ENCODE peak calls at places on chromosomes 11 and 22, in ten cellular contexts. A, R, E, T, B, S, Q, Z, L and Y are unnamed samples. For H3K4me1, the result is how much of the 10 kb centered on the place peaks cover.

GRCh38 chr11:14290422-14290821 is 68.6 kb downstream of the RRAS2 start:
- DNase-seq in A (no peak), R (no peak), E (no peak), T (no peak), B (no peak), S (no peak), Q (no peak), Z (no peak), L (peak), Y (no peak)

GRCh38 chr22:38074181-38075104 is 9.5 kb downstream of the SLC16A8 start:
- DNase-seq in A (no peak), R (peak), E (no peak), T (no peak), B (no peak), S (no peak), Q (peak), Z (no peak), L (peak), Y (no peak)

GRCh38 chr11:9568854-9569587 is 4.4 kb upstream of the WEE1 start:
- DNase-seq in A (peak), R (peak), E (peak), T (peak), B (peak), S (peak), Q (peak), Z (peak), L (peak), Y (peak)

GRCh38 chr11:98772799-98773198 is 247.9 kb upstream of the CNTN5 start:
- DNase-seq in A (no peak), R (no peak), E (no peak), T (no peak), B (no peak), S (no peak), Q (no peak), Z (no peak), L (no peak), Y (no peak)

GRCh38 chr22:25998118-25998775 is 171.0 kb upstream of the SEZ6L start:
- DNase-seq in A (no peak), R (no peak), E (no peak), T (no peak), B (no peak), S (no peak), Q (no peak), Z (no peak), L (no peak), Y (no peak)

GRCh38 chr11:45803981-45804805 is 756 bp upstream of the SLC35C1 start:
- DNase-seq in A (peak), R (peak), E (peak), T (peak), B (peak), S (peak), Q (peak), Z (peak), L (peak), Y (peak)

GRCh38 chr11:125192194-125192593 is 27.6 kb downstream of the PKNOX2 start:
- DNase-seq in A (peak), R (no peak), E (no peak), T (no peak), B (no peak), S (no peak), Q (no peak), Z (no peak), L (peak), Y (no peak)

GRCh38 chr11:134207538-134208239 is 16.1 kb downstream of the NCAPD3 start:
- DNase-seq in A (no peak), R (peak), E (peak), T (no peak), B (no peak), S (no peak), Q (peak), Z (peak), L (peak), Y (peak)

GRCh38 chr22:46145361-46145851 is 4.9 kb upstream of the PPARA start:
- DNase-seq in A (no peak), R (no peak), E (no peak), T (no peak), B (peak), S (peak), Q (no peak), Z (no peak), L (no peak), Y (no peak)

GRCh38 chr11:59849129-59849528 is 3.8 kb upstream of the CBLIF start:
- DNase-seq in A (no peak), R (peak), E (no peak), T (no peak), B (no peak), S (no peak), Q (no peak), Z (no peak), L (no peak), Y (no peak)

GRCh38 chr11:110526323-110526722 is 96.6 kb downstream of the FDX1 start:
- DNase-seq in A (no peak), R (no peak), E (no peak), T (no peak), B (no peak), S (no peak), Q (no peak), Z (no peak), L (no peak), Y (no peak)

GRCh38 chr11:115552151-115552550 is 47.9 kb upstream of the CADM1 start:
- DNase-seq in A (no peak), R (no peak), E (no peak), T (no peak), B (no peak), S (no peak), Q (no peak), Z (no peak), L (no peak), Y (no peak)

GRCh38 chr11:77411238-77411637 is 62.7 kb downstream of the PAK1 start:
- DNase-seq in A (peak), R (peak), E (peak), T (peak), B (peak), S (peak), Q (no peak), Z (no peak), L (peak), Y (no peak)

GRCh38 chr22:24772493-24773220 is 1.9 kb downstream of the PIWIL3 start:
- DNase-seq in A (peak), R (peak), E (no peak), T (peak), B (no peak), S (no peak), Q (peak), Z (peak), L (peak), Y (peak)

GRCh38 chr11:12123177-12123576 is 12.8 kb downstream of the MICAL2 start:
- DNase-seq in A (peak), R (peak), E (no peak), T (no peak), B (no peak), S (no peak), Q (no peak), Z (no peak), L (no peak), Y (no peak)

GRCh38 chr11:66317766-66318575 is 1.1 kb upstream of the CD248 start:
- DNase-seq in A (no peak), R (peak), E (peak), T (no peak), B (peak), S (peak), Q (peak), Z (peak), L (peak), Y (no peak)

GRCh38 chr11:10091314-10092045 is 202.5 kb downstream of the SBF2 start:
- DNase-seq in A (peak), R (no peak), E (no peak), T (no peak), B (no peak), S (no peak), Q (no peak), Z (no peak), L (no peak), Y (peak)

GRCh38 chr22:49962751-49963646 is 2.4 kb downstream of the PIM3 start:
- DNase-seq in A (no peak), R (no peak), E (peak), T (no peak), B (peak), S (peak), Q (peak), Z (no peak), L (no peak), Y (no peak)

GRCh38 chr11:64916040-64916847 is 765 bp downstream of the ATG2A start:
- DNase-seq in A (peak), R (peak), E (no peak), T (peak), B (peak), S (peak), Q (peak), Z (peak), L (peak), Y (peak)

GRCh38 chr11:2694995-2695939 is 4.5 kb downstream of the KCNQ1OT1 start:
- DNase-seq in A (no peak), R (no peak), E (no peak), T (no peak), B (peak), S (peak), Q (peak), Z (no peak), L (no peak), Y (no peak)

GRCh38 chr11:79092791-79093313 is 348.0 kb downstream of the TENM4 start:
- DNase-seq in A (peak), R (peak), E (peak), T (no peak), B (peak), S (peak), Q (no peak), Z (no peak), L (no peak), Y (peak)

GRCh38 chr11:35344990-35345655 is 74.2 kb downstream of the SLC1A2 start:
- DNase-seq in A (no peak), R (no peak), E (no peak), T (no peak), B (no peak), S (peak), Q (no peak), Z (no peak), L (no peak), Y (no peak)

GRCh38 chr11:118338637-118339061 is 3.9 kb downstream of the CD3D start:
- DNase-seq in A (no peak), R (no peak), E (no peak), T (no peak), B (no peak), S (no peak), Q (no peak), Z (peak), L (no peak), Y (no peak)

GRCh38 chr22:48147831-48148230 is 1385.4 kb downstream of the TBC1D22A start:
- DNase-seq in A (no peak), R (no peak), E (no peak), T (no peak), B (no peak), S (no peak), Q (no peak), Z (no peak), L (no peak), Y (no peak)

GRCh38 chr11:57761301-57762234 is at the start of gene CTNND1:
- DNase-seq in A (peak), R (peak), E (peak), T (peak), B (peak), S (peak), Q (peak), Z (peak), L (peak), Y (peak)

GRCh38 chr11:17972987-17973386 is 39.9 kb downstream of the SERGEF start:
- DNase-seq in A (peak), R (peak), E (peak), T (peak), B (peak), S (peak), Q (peak), Z (peak), L (peak), Y (peak)

GRCh38 chr11:77771135-77771534 is 49.4 kb downstream of the RSF1 start:
- DNase-seq in A (peak), R (no peak), E (no peak), T (no peak), B (no peak), S (no peak), Q (no peak), Z (no peak), L (no peak), Y (peak)

GRCh38 chr11:109984634-109985289 is 108.4 kb upstream of the ZC3H12C start:
- DNase-seq in A (no peak), R (no peak), E (no peak), T (no peak), B (no peak), S (no peak), Q (no peak), Z (no peak), L (no peak), Y (peak)

GRCh38 chr11:2432171-2432621 is 12.1 kb downstream of the TRPM5 start:
- DNase-seq in A (no peak), R (no peak), E (no peak), T (no peak), B (no peak), S (no peak), Q (no peak), Z (no peak), L (no peak), Y (no peak)

GRCh38 chr11:114154271-114155047 is 94.9 kb downstream of the ZBTB16 start:
- DNase-seq in A (no peak), R (peak), E (no peak), T (no peak), B (peak), S (peak), Q (no peak), Z (peak), L (no peak), Y (no peak)

GRCh38 chr11:132022718-132023117 is 652.3 kb downstream of the NTM start:
- DNase-seq in A (peak), R (no peak), E (no peak), T (no peak), B (no peak), S (no peak), Q (no peak), Z (no peak), L (no peak), Y (no peak)

GRCh38 chr11:110463153-110463552 is 33.4 kb downstream of the FDX1 start:
- DNase-seq in A (peak), R (peak), E (peak), T (no peak), B (no peak), S (peak), Q (peak), Z (no peak), L (peak), Y (peak)

GRCh38 chr22:36411589-36412258 is 24.0 kb upstream of the MYH9 start:
- DNase-seq in A (no peak), R (no peak), E (no peak), T (no peak), B (no peak), S (peak), Q (no peak), Z (peak), L (no peak), Y (no peak)

GRCh38 chr11:26286472-26287066 is 45.4 kb upstream of the ANO3 start:
- DNase-seq in A (peak), R (peak), E (no peak), T (no peak), B (no peak), S (no peak), Q (peak), Z (peak), L (peak), Y (peak)

GRCh38 chr11:102256251-102256650 is 61.0 kb upstream of the BIRC3 start:
- DNase-seq in A (peak), R (peak), E (no peak), T (no peak), B (no peak), S (no peak), Q (no peak), Z (no peak), L (no peak), Y (peak)

GRCh38 chr11:92811341-92811740 is 158.1 kb upstream of the MTNR1B start:
- DNase-seq in A (peak), R (no peak), E (no peak), T (no peak), B (no peak), S (no peak), Q (no peak), Z (no peak), L (no peak), Y (no peak)

GRCh38 chr11:985435-985834 is 51.1 kb downstream of the MUC6 start:
- DNase-seq in A (no peak), R (no peak), E (no peak), T (no peak), B (no peak), S (no peak), Q (no peak), Z (no peak), L (no peak), Y (no peak)

GRCh38 chr11:35347921-35348331 is 71.4 kb downstream of the SLC1A2 start:
- DNase-seq in A (peak), R (no peak), E (no peak), T (no peak), B (no peak), S (no peak), Q (peak), Z (no peak), L (no peak), Y (no peak)

GRCh38 chr11:123544631-123545375 is 109.6 kb downstream of the SCN3B start:
- DNase-seq in A (no peak), R (no peak), E (peak), T (no peak), B (no peak), S (no peak), Q (no peak), Z (no peak), L (no peak), Y (no peak)
- H3K4me1 ChIP-seq in A (under half), R (under half), E (under half), T (half or more), B (under half), S (under half), Q (under half), Z (under half), L (under half), Y (half or more)

DNA sequence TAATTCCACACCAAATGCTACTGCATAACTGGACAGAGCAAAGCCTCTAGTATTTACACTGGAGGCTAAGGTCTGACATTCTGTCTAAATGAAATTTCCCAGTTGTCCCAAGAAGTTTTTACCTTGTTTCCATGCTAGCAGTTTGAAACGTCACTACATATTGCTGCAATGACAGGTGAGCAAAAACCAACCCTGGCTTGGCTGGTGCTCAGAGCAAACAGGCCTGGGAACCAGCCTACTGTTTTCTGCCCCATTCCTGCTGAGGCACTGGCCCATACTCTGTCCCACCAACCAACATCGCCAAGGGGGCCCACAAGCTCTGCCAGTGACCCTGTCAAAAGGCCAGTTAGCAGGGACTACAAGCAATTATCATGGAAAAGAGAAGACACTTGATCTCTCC is 131.1 kb downstream of the MPPED2 start:
- DNase-seq in A (no peak), R (no peak), E (no peak), T (no peak), B (no peak), S (no peak), Q (no peak), Z (no peak), L (no peak), Y (no peak)
- H3K4me1 ChIP-seq in A (under half), R (under half), E (under half), T (under half), B (under half), S (under half), Q (under half), Z (under half), L (under half), Y (under half)

DNA sequence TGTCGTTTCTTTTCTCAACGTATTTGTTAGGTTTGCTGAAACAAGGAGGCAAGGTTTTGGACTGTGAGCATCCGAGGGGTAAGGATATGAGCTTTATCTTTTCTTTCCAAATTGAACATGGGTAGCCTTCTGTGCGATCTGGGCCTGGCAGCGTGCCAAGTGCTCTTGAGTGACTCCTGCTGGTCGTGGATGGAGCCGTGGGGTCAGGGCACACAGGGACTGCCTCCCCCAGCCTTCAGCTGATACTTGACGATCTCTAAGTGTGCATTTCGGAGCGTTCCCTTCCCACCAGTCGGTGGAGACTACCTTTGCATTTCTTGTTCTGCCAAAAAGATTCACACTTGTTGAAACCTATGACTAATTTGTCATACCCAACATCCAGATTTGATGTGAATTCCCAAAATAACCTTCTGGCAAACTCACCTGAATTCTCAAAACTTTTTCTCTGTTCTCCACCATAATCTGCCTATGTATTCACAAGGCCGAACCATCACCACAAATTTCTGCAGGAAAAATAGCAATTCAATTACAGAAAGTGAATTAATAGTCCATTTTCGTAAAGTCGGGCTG is 40.2 kb upstream of the CLMP start:
- DNase-seq in A (no peak), R (no peak), E (peak), T (peak), B (peak), S (peak), Q (peak), Z (peak), L (peak), Y (peak)
- H3K4me1 ChIP-seq in A (under half), R (under half), E (under half), T (under half), B (under half), S (under half), Q (under half), Z (under half), L (under half), Y (under half)

GRCh38 chr22:22165936-22166710 is 78.5 kb upstream of the VPREB1 start:
- DNase-seq in A (no peak), R (no peak), E (no peak), T (no peak), B (no peak), S (no peak), Q (no peak), Z (no peak), L (no peak), Y (no peak)
- H3K4me1 ChIP-seq in A (under half), R (under half), E (under half), T (under half), B (under half), S (under half), Q (under half), Z (under half), L (under half), Y (under half)

GRCh38 chr11:73314121-73314948 is 6.3 kb downstream of the ARHGEF17 start:
- DNase-seq in A (peak), R (peak), E (peak), T (no peak), B (peak), S (no peak), Q (no peak), Z (peak), L (peak), Y (no peak)
- H3K4me1 ChIP-seq in A (half or more), R (half or more), E (half or more), T (under half), B (half or more), S (under half), Q (under half), Z (half or more), L (half or more), Y (under half)

DNA sequence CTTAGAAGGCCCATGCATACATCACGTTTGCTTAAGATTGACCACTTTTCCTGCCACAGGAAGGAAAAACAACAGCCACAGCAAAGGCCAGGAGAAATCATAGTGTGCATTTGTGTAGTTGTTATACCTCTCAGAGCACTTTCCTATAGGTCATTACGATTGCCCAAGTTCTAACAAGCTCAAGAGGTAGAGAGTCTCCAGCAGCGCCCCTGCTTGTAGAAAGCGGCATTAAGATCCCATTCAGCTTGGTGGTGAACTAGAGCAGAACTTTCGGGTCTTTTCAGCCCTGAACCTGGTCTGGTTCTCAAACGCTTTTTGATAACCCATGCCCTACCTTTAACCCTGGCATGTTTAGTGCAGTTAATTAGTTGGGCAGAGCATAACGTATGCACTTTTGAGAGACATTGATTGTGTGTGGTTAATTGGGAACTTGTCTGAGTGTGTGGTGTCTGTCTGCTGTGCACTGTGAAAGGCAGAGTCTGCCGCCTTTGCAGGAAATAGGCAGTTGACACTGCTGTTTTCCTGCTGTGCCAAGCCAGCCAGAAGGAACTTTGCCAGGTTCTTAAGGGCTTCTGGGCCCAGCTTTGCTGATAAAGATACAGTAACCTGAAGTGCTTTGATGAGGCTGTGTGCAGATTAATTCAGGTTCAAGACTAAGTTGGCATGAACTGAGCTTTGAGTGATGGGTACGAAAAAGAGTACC is 109.9 kb upstream of the CLMP start:
- DNase-seq in A (no peak), R (no peak), E (no peak), T (no peak), B (no peak), S (no peak), Q (no peak), Z (no peak), L (peak), Y (no peak)
- H3K4me1 ChIP-seq in A (under half), R (under half), E (under half), T (under half), B (under half), S (under half), Q (under half), Z (under half), L (under half), Y (under half)